ENCODE peak calls at places on chromosomes 1 and 21, in five cellular contexts. One of them, this sample, is unnamed.

GRCh38 chr1:172823534-172823933 is 164.6 kb downstream of the FASLG start:
- DNase-seq in adrenal gland: no peak
- DNase-seq in body of pancreas: no peak
- DNase-seq in SJSA1: no peak
- DNase-seq in neural progenitor cell: no peak
- DNase-seq in this sample: no peak

GRCh38 chr1:34055828-34056227 is 109.2 kb downstream of the CSMD2 start:
- DNase-seq in neural progenitor cell: no peak
- DNase-seq in body of pancreas: no peak
- DNase-seq in adrenal gland: no peak
- DNase-seq in SJSA1: no peak
- DNase-seq in this sample: no peak

GRCh38 chr21:29372063-29372802 is 73.5 kb downstream of the BACH1 start:
- DNase-seq in SJSA1: peak
- DNase-seq in adrenal gland: peak
- DNase-seq in neural progenitor cell: peak
- DNase-seq in body of pancreas: peak
- DNase-seq in this sample: peak

GRCh38 chr1:150925080-150925479 is 1.1 kb upstream of the SETDB1 start:
- DNase-seq in adrenal gland: no peak
- DNase-seq in body of pancreas: no peak
- DNase-seq in neural progenitor cell: no peak
- DNase-seq in SJSA1: no peak
- DNase-seq in this sample: no peak

GRCh38 chr21:36134820-36135390 is at the start of gene CBR3:
- DNase-seq in neural progenitor cell: peak
- DNase-seq in body of pancreas: peak
- DNase-seq in SJSA1: peak
- DNase-seq in adrenal gland: peak
- DNase-seq in this sample: no peak

GRCh38 chr1:118978914-118979701 is 9.0 kb downstream of the TBX15 start:
- DNase-seq in SJSA1: peak
- DNase-seq in adrenal gland: no peak
- DNase-seq in neural progenitor cell: peak
- DNase-seq in body of pancreas: no peak
- DNase-seq in this sample: no peak

GRCh38 chr1:56477164-56478111 is 101.9 kb downstream of the PLPP3 start:
- DNase-seq in SJSA1: peak
- DNase-seq in neural progenitor cell: peak
- DNase-seq in body of pancreas: peak
- DNase-seq in adrenal gland: peak
- DNase-seq in this sample: no peak

GRCh38 chr1:15997076-15997585 is 6.9 kb upstream of the SRARP start:
- DNase-seq in SJSA1: no peak
- DNase-seq in body of pancreas: no peak
- DNase-seq in adrenal gland: peak
- DNase-seq in neural progenitor cell: no peak
- DNase-seq in this sample: no peak

GRCh38 chr1:202788800-202789199 is 19.4 kb downstream of the KDM5B start:
- DNase-seq in SJSA1: no peak
- DNase-seq in adrenal gland: no peak
- DNase-seq in body of pancreas: no peak
- DNase-seq in neural progenitor cell: no peak
- DNase-seq in this sample: no peak

GRCh38 chr1:211892577-211892976 is 62.0 kb upstream of the LPGAT1 start:
- DNase-seq in SJSA1: no peak
- DNase-seq in body of pancreas: no peak
- DNase-seq in adrenal gland: peak
- DNase-seq in neural progenitor cell: no peak
- DNase-seq in this sample: no peak

GRCh38 chr21:37368536-37369279 is 2.1 kb downstream of the DYRK1A start:
- DNase-seq in neural progenitor cell: no peak
- DNase-seq in adrenal gland: no peak
- DNase-seq in SJSA1: peak
- DNase-seq in body of pancreas: no peak
- DNase-seq in this sample: no peak

GRCh38 chr1:40876891-40877290 is 14.7 kb upstream of the CITED4 start:
- DNase-seq in adrenal gland: no peak
- DNase-seq in body of pancreas: no peak
- DNase-seq in SJSA1: no peak
- DNase-seq in neural progenitor cell: no peak
- DNase-seq in this sample: no peak

GRCh38 chr1:30757196-30757949 is at the start of gene LAPTM5:
- DNase-seq in SJSA1: no peak
- DNase-seq in neural progenitor cell: no peak
- DNase-seq in adrenal gland: no peak
- DNase-seq in body of pancreas: peak
- DNase-seq in this sample: no peak

GRCh38 chr1:30756545-30757195 is 904 bp downstream of the LAPTM5 start:
- DNase-seq in adrenal gland: peak
- DNase-seq in body of pancreas: no peak
- DNase-seq in SJSA1: peak
- DNase-seq in neural progenitor cell: no peak
- DNase-seq in this sample: no peak

GRCh38 chr1:30755746-30756145 is 1.8 kb downstream of the LAPTM5 start:
- DNase-seq in adrenal gland: no peak
- DNase-seq in body of pancreas: no peak
- DNase-seq in SJSA1: no peak
- DNase-seq in neural progenitor cell: no peak
- DNase-seq in this sample: no peak

GRCh38 chr1:30755334-30755733 is 2.2 kb downstream of the LAPTM5 start:
- DNase-seq in neural progenitor cell: no peak
- DNase-seq in SJSA1: no peak
- DNase-seq in body of pancreas: no peak
- DNase-seq in adrenal gland: no peak
- DNase-seq in this sample: no peak

GRCh38 chr1:30756206-30756544 is 1.4 kb downstream of the LAPTM5 start:
- DNase-seq in adrenal gland: no peak
- DNase-seq in body of pancreas: no peak
- DNase-seq in neural progenitor cell: no peak
- DNase-seq in SJSA1: no peak
- DNase-seq in this sample: no peak
- H3K4me3 ChIP-seq in adrenal gland: peak
- H3K4me3 ChIP-seq in body of pancreas: no peak
- H3K4me3 ChIP-seq in neural progenitor cell: no peak
- H3K4me3 ChIP-seq in SJSA1: no peak
- H3K4me3 ChIP-seq in this sample: no peak

GRCh38 chr1:221606216-221606615 is 135.7 kb downstream of the DUSP10 start:
- DNase-seq in SJSA1: no peak
- DNase-seq in body of pancreas: no peak
- DNase-seq in adrenal gland: no peak
- DNase-seq in neural progenitor cell: no peak
- DNase-seq in this sample: no peak
- H3K4me3 ChIP-seq in SJSA1: no peak
- H3K4me3 ChIP-seq in body of pancreas: no peak
- H3K4me3 ChIP-seq in adrenal gland: no peak
- H3K4me3 ChIP-seq in neural progenitor cell: no peak
- H3K4me3 ChIP-seq in this sample: no peak

DNA sequence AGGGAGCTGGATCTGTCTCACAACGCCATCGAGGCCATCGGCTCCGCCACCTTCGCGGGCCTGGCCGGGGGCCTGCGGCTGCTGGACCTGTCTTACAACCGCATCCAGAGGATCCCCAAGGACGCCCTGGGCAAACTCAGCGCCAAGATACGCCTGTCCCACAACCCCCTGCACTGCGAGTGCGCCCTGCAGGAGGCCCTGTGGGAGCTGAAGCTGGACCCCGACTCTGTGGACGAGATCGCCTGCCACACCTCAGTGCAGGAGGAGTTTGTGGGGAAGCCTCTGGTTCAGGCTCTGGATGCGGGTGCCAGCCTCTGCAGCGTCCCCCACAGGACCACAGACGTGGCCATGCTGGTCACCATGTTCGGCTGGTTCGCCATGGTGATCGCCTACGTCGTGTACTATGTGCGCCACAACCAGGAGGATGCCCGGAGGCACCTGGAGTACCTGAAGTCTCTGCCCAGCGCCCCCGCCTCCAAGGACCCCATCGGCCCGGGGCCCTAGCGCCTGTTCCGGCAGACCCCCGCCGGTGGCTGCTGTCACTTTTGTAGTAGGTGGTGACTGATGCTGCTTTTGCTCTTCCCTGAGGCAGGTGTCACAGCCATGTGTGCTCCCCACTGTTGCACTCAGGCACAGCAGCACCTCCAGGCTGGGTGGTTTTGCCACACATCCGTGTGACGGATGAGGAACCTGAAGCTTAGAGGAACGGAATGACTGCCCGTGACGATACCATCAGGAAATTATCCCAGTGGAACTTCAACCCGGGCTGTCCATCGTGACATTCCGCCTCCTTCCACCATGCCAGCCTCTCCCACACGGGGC is 1.8 kb downstream of the LRRC3 start:
- DNase-seq in SJSA1: no peak
- DNase-seq in neural progenitor cell: no peak
- DNase-seq in body of pancreas: no peak
- DNase-seq in adrenal gland: no peak
- DNase-seq in this sample: no peak
- H3K4me3 ChIP-seq in SJSA1: no peak
- H3K4me3 ChIP-seq in neural progenitor cell: no peak
- H3K4me3 ChIP-seq in body of pancreas: no peak
- H3K4me3 ChIP-seq in adrenal gland: no peak
- H3K4me3 ChIP-seq in this sample: no peak

GRCh38 chr1:226656601-226657277 is 82.3 kb downstream of the ITPKB start:
- DNase-seq in body of pancreas: peak
- DNase-seq in neural progenitor cell: no peak
- DNase-seq in SJSA1: no peak
- DNase-seq in adrenal gland: no peak
- DNase-seq in this sample: no peak

GRCh38 chr1:226655251-226656163 is 83.6 kb downstream of the ITPKB start:
- DNase-seq in body of pancreas: no peak
- DNase-seq in neural progenitor cell: no peak
- DNase-seq in adrenal gland: no peak
- DNase-seq in SJSA1: no peak
- DNase-seq in this sample: no peak

GRCh38 chr1:226657788-226658537 is 81.1 kb downstream of the ITPKB start:
- DNase-seq in SJSA1: no peak
- DNase-seq in adrenal gland: no peak
- DNase-seq in body of pancreas: peak
- DNase-seq in neural progenitor cell: no peak
- DNase-seq in this sample: no peak

GRCh38 chr1:226654508-226655124 is 84.5 kb downstream of the ITPKB start:
- DNase-seq in neural progenitor cell: no peak
- DNase-seq in body of pancreas: no peak
- DNase-seq in SJSA1: no peak
- DNase-seq in adrenal gland: no peak
- DNase-seq in this sample: no peak

GRCh38 chr1:226656201-226656600 is 82.9 kb downstream of the ITPKB start:
- DNase-seq in adrenal gland: no peak
- DNase-seq in neural progenitor cell: no peak
- DNase-seq in SJSA1: no peak
- DNase-seq in body of pancreas: peak
- DNase-seq in this sample: no peak
- H3K4me3 ChIP-seq in adrenal gland: no peak
- H3K4me3 ChIP-seq in neural progenitor cell: no peak
- H3K4me3 ChIP-seq in SJSA1: no peak
- H3K4me3 ChIP-seq in body of pancreas: no peak
- H3K4me3 ChIP-seq in this sample: no peak

GRCh38 chr1:19462781-19463180 is 22.6 kb downstream of the CAPZB start:
- DNase-seq in adrenal gland: no peak
- DNase-seq in neural progenitor cell: no peak
- DNase-seq in SJSA1: no peak
- DNase-seq in body of pancreas: no peak
- DNase-seq in this sample: no peak
- H3K4me3 ChIP-seq in adrenal gland: no peak
- H3K4me3 ChIP-seq in neural progenitor cell: no peak
- H3K4me3 ChIP-seq in SJSA1: no peak
- H3K4me3 ChIP-seq in body of pancreas: no peak
- H3K4me3 ChIP-seq in this sample: no peak

GRCh38 chr1:228977741-228978140 is 242.5 kb downstream of the RHOU start:
- DNase-seq in SJSA1: no peak
- DNase-seq in body of pancreas: no peak
- DNase-seq in neural progenitor cell: no peak
- DNase-seq in adrenal gland: no peak
- DNase-seq in this sample: no peak
- H3K4me3 ChIP-seq in SJSA1: no peak
- H3K4me3 ChIP-seq in body of pancreas: no peak
- H3K4me3 ChIP-seq in neural progenitor cell: no peak
- H3K4me3 ChIP-seq in adrenal gland: no peak
- H3K4me3 ChIP-seq in this sample: no peak

GRCh38 chr1:206663832-206664652 is 20.7 kb upstream of the MAPKAPK2 start:
- DNase-seq in body of pancreas: peak
- DNase-seq in neural progenitor cell: peak
- DNase-seq in adrenal gland: peak
- DNase-seq in SJSA1: peak
- DNase-seq in this sample: no peak
- H3K4me3 ChIP-seq in body of pancreas: no peak
- H3K4me3 ChIP-seq in neural progenitor cell: peak
- H3K4me3 ChIP-seq in adrenal gland: no peak
- H3K4me3 ChIP-seq in SJSA1: no peak
- H3K4me3 ChIP-seq in this sample: no peak

GRCh38 chr1:22074803-22075202 is 22.3 kb downstream of the CDC42 start:
- DNase-seq in adrenal gland: no peak
- DNase-seq in SJSA1: no peak
- DNase-seq in body of pancreas: no peak
- DNase-seq in neural progenitor cell: no peak
- DNase-seq in this sample: no peak

GRCh38 chr1:22075718-22076117 is 23.2 kb downstream of the CDC42 start:
- DNase-seq in neural progenitor cell: no peak
- DNase-seq in adrenal gland: no peak
- DNase-seq in SJSA1: no peak
- DNase-seq in body of pancreas: no peak
- DNase-seq in this sample: peak

GRCh38 chr1:22077728-22078127 is 25.2 kb downstream of the CDC42 start:
- DNase-seq in body of pancreas: no peak
- DNase-seq in neural progenitor cell: no peak
- DNase-seq in adrenal gland: no peak
- DNase-seq in SJSA1: no peak
- DNase-seq in this sample: no peak

GRCh38 chr1:22078133-22078532 is 25.6 kb downstream of the CDC42 start:
- DNase-seq in body of pancreas: no peak
- DNase-seq in SJSA1: no peak
- DNase-seq in adrenal gland: no peak
- DNase-seq in neural progenitor cell: no peak
- DNase-seq in this sample: no peak

DNA sequence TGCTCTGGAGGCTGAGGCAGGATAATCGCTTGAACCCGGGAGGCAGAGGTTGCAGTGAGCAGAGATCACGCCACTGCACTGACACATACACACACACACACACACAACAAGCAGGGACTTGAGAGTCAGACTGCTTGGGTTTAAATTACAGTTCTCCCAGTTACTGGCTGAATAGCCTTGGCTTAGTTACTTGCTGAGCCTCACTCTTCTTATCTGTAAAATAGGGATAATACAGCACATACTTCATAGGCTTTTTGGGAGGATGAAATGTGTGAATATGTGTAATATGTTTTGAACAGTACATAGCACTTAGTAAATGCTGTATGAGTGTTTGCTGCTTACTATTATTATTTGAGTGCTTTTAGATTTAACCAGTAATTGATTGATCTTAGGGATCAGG is 23.8 kb downstream of the CDC42 start:
- DNase-seq in SJSA1: no peak
- DNase-seq in body of pancreas: no peak
- DNase-seq in adrenal gland: no peak
- DNase-seq in neural progenitor cell: no peak
- DNase-seq in this sample: no peak
- H3K4me3 ChIP-seq in SJSA1: no peak
- H3K4me3 ChIP-seq in body of pancreas: no peak
- H3K4me3 ChIP-seq in adrenal gland: no peak
- H3K4me3 ChIP-seq in neural progenitor cell: no peak
- H3K4me3 ChIP-seq in this sample: no peak